ENCODE peak calls at places on chromosomes 13 and 19, in eight cellular contexts. V is ovary, D is mammary epithelial cell, L is transverse colon, Q is cardiac muscle cell, K is ascending aorta, H is heart right ventricle, Z is HCT116. P is an unnamed sample.

GRCh38 chr13:24738366-24738847 is 25.6 kb upstream of the RNF17 start:
- DNase-seq in K (no peak), Z (no peak), L (no peak), D (no peak), Q (no peak), V (no peak), H (no peak), P (no peak)

GRCh38 chr13:30972888-30973377 is 40.5 kb downstream of the TEX26 start:
- DNase-seq in V (no peak), D (no peak), Q (no peak), Z (no peak), K (no peak), L (no peak), H (no peak), P (no peak)

GRCh38 chr19:6066661-6067646 is 43.3 kb downstream of the RFX2 start:
- DNase-seq in H (peak; percentile 97), Z (no peak), Q (peak; percentile 73), V (peak; percentile 83), D (peak; percentile 84), L (peak; percentile 91), K (peak; percentile 98), P (peak; percentile 85)

GRCh38 chr19:54436031-54436523 is 12.9 kb upstream of the LENG8 start:
- DNase-seq in Q (peak; percentile 23), L (no peak), H (peak; percentile 3), V (peak; percentile 55), Z (no peak), K (no peak), D (no peak), P (no peak)

GRCh38 chr13:76937416-76937815 is 10.9 kb upstream of the ACOD1 start:
- DNase-seq in L (no peak), Q (no peak), Z (peak; percentile 3), V (no peak), H (no peak), K (no peak), D (peak; percentile 93), P (peak; percentile 90)

GRCh38 chr13:33206425-33206824 is 79.1 kb downstream of the STARD13 start:
- DNase-seq in L (no peak), D (no peak), K (no peak), Q (no peak), H (no peak), V (no peak), Z (no peak), P (no peak)

GRCh38 chr19:42279148-42279901 is 10.3 kb downstream of the CIC start:
- DNase-seq in K (no peak), H (peak; percentile 3), L (no peak), Z (no peak), Q (no peak), D (no peak), V (no peak), P (no peak)

GRCh38 chr19:11200015-11200574 is 2.8 kb upstream of the KANK2 start:
- DNase-seq in K (no peak), H (no peak), D (no peak), Q (no peak), L (no peak), V (peak; percentile 32), Z (no peak), P (no peak)

GRCh38 chr19:58338336-58338735 is 11.5 kb downstream of the ZSCAN22 start:
- DNase-seq in H (no peak), K (no peak), L (no peak), V (no peak), Q (no peak), Z (no peak), D (no peak), P (no peak)

GRCh38 chr19:58335630-58336029 is 8.8 kb downstream of the ZSCAN22 start:
- DNase-seq in V (no peak), D (no peak), Q (no peak), Z (no peak), K (no peak), L (no peak), H (no peak), P (no peak)

GRCh38 chr19:58336820-58337219 is 10.0 kb downstream of the ZSCAN22 start:
- DNase-seq in K (no peak), Q (no peak), V (no peak), H (no peak), D (no peak), Z (no peak), L (no peak), P (no peak)

GRCh38 chr19:58336216-58336615 is 9.4 kb downstream of the ZSCAN22 start:
- DNase-seq in Q (no peak), K (no peak), L (no peak), Z (no peak), D (no peak), V (no peak), H (no peak), P (no peak)

DNA sequence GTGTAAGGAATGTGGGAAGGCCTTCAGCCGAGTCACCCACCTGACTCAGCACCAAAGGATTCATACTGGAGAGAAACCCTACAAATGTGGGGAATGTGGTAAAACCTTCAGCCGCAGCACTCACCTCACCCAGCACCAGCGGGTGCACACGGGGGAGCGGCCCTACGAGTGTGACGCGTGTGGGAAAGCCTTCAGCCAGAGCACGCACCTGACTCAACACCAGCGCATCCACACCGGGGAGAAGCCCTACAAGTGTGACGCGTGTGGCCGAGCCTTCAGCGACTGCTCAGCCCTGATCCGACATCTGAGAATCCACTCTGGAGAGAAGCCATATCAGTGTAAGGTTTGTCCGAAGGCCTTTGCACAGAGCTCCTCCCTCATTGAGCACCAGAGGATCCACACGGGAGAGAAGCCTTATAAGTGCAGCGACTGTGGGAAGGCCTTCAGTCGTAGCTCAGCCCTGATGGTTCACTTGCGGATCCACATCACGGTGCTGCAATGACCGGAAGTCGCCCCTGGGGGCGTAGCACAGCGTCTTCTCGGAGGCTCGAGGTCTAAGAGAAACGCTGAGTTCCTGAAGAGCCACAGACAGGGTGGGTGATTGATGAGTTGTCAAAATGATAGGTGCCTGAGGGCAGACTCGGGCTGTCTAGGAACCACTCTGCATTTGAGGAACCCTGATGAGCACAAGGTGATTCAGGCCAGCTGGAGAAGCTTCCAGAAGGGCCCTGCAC is 12.2 kb downstream of the ZSCAN22 start:
- DNase-seq in Q (peak; percentile 30), L (no peak), V (no peak), Z (no peak), D (peak; percentile 19), K (no peak), H (no peak), P (no peak)
- TF ChIP-seq CTCF in Q (no peak), L (no peak), V (no peak), Z (no peak), D (no peak), K (no peak), H (no peak), P (no peak)

GRCh38 chr19:33803383-33803782 is 6.7 kb downstream of the KCTD15 start:
- DNase-seq in H (no peak), D (no peak), L (no peak), Z (no peak), K (no peak), V (no peak), Q (no peak), P (no peak)
- H3K27ac ChIP-seq in H (no peak overlapping the region), D (no peak overlapping the region), L (peak overlapping the region; percentile 79), Z (no peak overlapping the region), K (no peak overlapping the region), V (no peak overlapping the region), Q (no peak overlapping the region), P (peak overlapping the region; percentile 77)

GRCh38 chr13:100689191-100689590 is 14.6 kb upstream of the TMTC4 start:
- DNase-seq in H (no peak), Z (no peak), Q (no peak), K (no peak), L (no peak), D (no peak), V (no peak), P (no peak)

DNA sequence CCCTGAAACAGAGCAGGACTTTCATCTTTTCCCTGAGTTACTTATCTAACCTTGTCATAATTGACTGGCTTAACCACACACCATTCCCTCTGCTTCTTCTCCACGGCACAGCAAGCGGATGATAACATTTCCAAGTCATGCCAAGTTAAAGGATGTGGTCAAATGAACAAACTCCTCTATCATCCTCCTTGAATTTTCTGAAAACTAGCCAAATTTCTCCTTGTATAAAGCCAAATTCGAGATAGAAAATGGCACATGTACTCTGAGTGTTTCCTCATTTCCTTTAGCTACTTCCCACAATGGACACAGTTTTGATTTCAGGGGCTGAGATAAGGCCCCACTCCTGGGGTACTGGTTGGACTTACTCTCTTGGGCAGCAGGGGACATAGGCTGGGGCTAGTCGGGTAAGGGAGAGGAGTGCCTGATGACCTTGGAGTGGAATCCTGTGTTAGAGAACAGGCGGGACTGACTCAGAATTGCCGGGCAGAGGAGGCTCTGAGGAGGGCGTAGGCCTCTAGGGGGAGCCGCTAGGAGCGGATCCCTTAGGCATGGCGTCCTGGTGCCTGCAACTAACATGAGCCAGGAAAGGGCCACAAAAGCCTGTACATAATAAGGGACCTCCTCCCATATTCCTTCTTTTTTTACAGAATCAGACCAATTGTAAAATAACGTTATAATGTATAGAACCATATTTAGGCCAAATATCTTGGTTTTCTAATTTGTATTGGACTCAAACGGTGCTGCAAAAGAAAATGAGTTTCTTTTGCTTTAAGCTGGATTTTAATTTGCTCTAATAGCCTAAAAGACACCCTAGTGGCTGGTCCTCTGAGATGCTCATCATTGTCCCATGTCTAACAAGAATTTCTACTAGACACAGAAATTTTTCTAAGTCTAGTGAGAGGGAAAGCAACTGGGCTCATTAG is 20.4 kb upstream of the TMTC4 start:
- DNase-seq in K (no peak), Q (peak; percentile 71), V (no peak), L (peak; percentile 31), Z (peak; percentile 60), D (peak; percentile 14), H (no peak), P (no peak)
- TF ChIP-seq CTCF in K (no peak), Q (peak; percentile 88), V (no peak), L (peak; percentile 32), Z (peak; percentile 33), D (peak; percentile 28), H (peak; percentile 38), P (no peak)

GRCh38 chr19:49085868-49086232 is 599 bp downstream of the SNRNP70 start:
- DNase-seq in H (no peak), D (no peak), Q (no peak), L (no peak), Z (no peak), V (no peak), K (no peak), P (no peak)

GRCh38 chr19:49081273-49081672 is 4.0 kb upstream of the SNRNP70 start:
- DNase-seq in Z (no peak), D (no peak), Q (no peak), K (no peak), V (no peak), L (no peak), H (no peak), P (no peak)

GRCh38 chr19:49086296-49086695 is 1.0 kb downstream of the SNRNP70 start:
- DNase-seq in Q (no peak), K (no peak), V (no peak), H (no peak), Z (no peak), D (no peak), L (no peak), P (no peak)

GRCh38 chr19:49085020-49085867 is at the start of gene SNRNP70:
- DNase-seq in V (peak; percentile 99), H (peak; percentile 99), Z (peak; percentile 98), Q (peak; percentile 100), L (peak; percentile 99), K (peak; percentile 100), D (peak; percentile 99), P (peak; percentile 100)

DNA sequence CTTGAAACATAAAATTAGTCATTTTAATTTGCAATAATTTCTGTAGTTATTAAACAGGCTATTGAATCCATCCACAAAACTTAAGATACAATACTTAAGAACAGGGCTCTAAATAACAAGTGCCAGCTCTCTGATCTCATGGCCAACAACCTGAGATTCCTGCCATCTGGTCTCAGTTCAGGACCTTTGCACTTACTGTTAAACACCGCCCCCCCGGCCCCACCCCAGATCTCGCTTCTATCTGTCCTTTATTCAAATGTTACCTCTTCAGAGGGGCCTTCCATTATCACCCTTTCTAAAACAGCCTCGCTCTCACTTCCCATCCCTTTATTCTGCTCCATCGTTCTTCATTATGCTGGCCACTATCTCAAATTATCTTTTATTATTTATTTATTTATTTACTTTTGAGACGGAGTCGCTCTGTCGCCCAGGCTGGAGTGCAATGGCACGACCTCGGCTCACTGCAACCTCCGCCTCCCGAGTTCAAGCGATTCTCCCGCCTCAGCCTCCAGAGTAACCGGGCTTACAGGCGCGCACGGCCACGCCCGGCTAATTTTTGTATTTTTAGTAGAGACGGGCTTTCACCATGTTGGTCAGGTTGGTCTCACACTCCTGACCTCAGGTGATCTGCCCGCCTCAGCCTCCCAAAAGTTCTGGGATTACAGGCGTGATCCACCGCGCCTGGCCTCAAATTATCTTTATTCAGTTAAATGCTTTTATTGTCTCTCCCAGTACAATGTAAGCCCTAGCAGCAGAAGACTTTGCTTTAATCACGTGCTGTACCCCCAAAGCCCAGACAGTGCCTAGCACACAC is 838 bp upstream of the SNRNP70 start:
- DNase-seq in L (no peak), H (no peak), V (peak; percentile 21), Z (no peak), K (no peak), D (no peak), Q (no peak), P (no peak)
- H3K27ac ChIP-seq in L (peak overlapping the region; percentile 96), H (peak overlapping the region; percentile 83), V (peak overlapping the region; percentile 81), Z (peak overlapping the region; percentile 94), K (peak overlapping the region; percentile 83), D (peak overlapping the region; percentile 82), Q (peak overlapping the region; percentile 90), P (peak overlapping the region; percentile 84)

P was measured in RWPE1.